ENCODE peak calls at places on chromosomes 11 and 22, in five cellular contexts. C is SK-N-SH, E is H1, Y is K562, S is HepG2. T is an unnamed sample.

GRCh38 chr11:420911-421321 is 6.1 kb upstream of the SIGIRR start:
- DNase-seq in Y (no peak), E (no peak), S (no peak), C (no peak), T (no peak)

GRCh38 chr22:19869497-19870152 is 15.0 kb upstream of the GNB1L start:
- DNase-seq in S (no peak), Y (no peak), C (no peak), E (no peak), T (no peak)

GRCh38 chr22:26766510-26767350 is 109.3 kb downstream of the MIAT start:
- DNase-seq in Y (no peak), S (no peak), E (no peak), C (no peak), T (no peak)

GRCh38 chr11:45665933-45666647 is 668 bp upstream of the CHST1 start:
- DNase-seq in E (no peak), S (no peak), Y (no peak), C (no peak), T (no peak)

GRCh38 chr22:37241351-37242142 is 2.5 kb downstream of the RAC2 start:
- DNase-seq in S (no peak), C (peak; percentile 18), E (no peak), Y (no peak), T (no peak)

GRCh38 chr11:9765320-9766101 is 101.6 kb downstream of the SWAP70 start:
- DNase-seq in Y (no peak), S (peak; percentile 92), C (no peak), E (no peak), T (no peak)

GRCh38 chr22:24176630-24177029 is 4.7 kb upstream of the SUSD2 start:
- DNase-seq in S (no peak), Y (no peak), C (no peak), E (no peak), T (no peak)

GRCh38 chr11:47187723-47188122 is 1.5 kb upstream of the PACSIN3 start:
- DNase-seq in C (peak; percentile 69), S (no peak), E (no peak), Y (no peak), T (no peak)

GRCh38 chr11:111091341-111091740 is 154.2 kb upstream of the POU2AF2 start:
- DNase-seq in Y (no peak), S (no peak), E (no peak), C (no peak), T (no peak)

GRCh38 chr22:24409707-24410106 is 17.7 kb upstream of the ADORA2A start:
- DNase-seq in S (no peak), E (no peak), C (no peak), Y (no peak), T (no peak)

GRCh38 chr11:108970221-108970991 is 305.5 kb downstream of the DDX10 start:
- DNase-seq in Y (no peak), C (no peak), E (no peak), S (no peak), T (no peak)

GRCh38 chr11:35262735-35263134 is 123.8 kb downstream of the CD44 start:
- DNase-seq in S (no peak), E (no peak), C (no peak), Y (no peak), T (no peak)

GRCh38 chr11:70466596-70466995 is 68.3 kb downstream of the CTTN start:
- DNase-seq in Y (no peak), S (no peak), C (no peak), E (no peak), T (no peak)

GRCh38 chr11:70470127-70470526 is 71.8 kb downstream of the CTTN start:
- DNase-seq in C (no peak), Y (peak; percentile 17), S (no peak), E (no peak), T (peak; percentile 61)

GRCh38 chr11:70468256-70469230 is 70.2 kb downstream of the CTTN start:
- DNase-seq in C (no peak), Y (no peak), E (no peak), S (no peak), T (no peak)

GRCh38 chr11:70466154-70466553 is 67.8 kb downstream of the CTTN start:
- DNase-seq in S (no peak), E (no peak), C (no peak), Y (peak; percentile 25), T (no peak)

GRCh38 chr11:70467196-70468085 is 69.1 kb downstream of the CTTN start:
- DNase-seq in C (peak; percentile 85), E (no peak), Y (peak; percentile 78), S (peak; percentile 33), T (peak; percentile 45)
- TF ChIP-seq TAF1 in C (no peak), E (no peak), Y (no peak), S (no peak), T (no peak)

GRCh38 chr11:124725719-124726105 is 14.0 kb upstream of the NRGN start:
- DNase-seq in C (no peak), Y (no peak), E (no peak), S (no peak), T (no peak)
- H2AFZ ChIP-seq in C (peak overlapping the region; percentile 65), Y (no peak overlapping the region), E (peak overlapping the region; percentile 76), S (peak overlapping the region; percentile 20), T (no peak overlapping the region)

GRCh38 chr11:121458551-121458950 is 5.8 kb upstream of the SORL1-AS1 start:
- DNase-seq in Y (no peak), E (no peak), S (no peak), C (no peak), T (no peak)
- TF ChIP-seq TAF1 in Y (no peak), E (no peak), S (no peak), C (no peak), T (no peak)

GRCh38 chr11:117814766-117815261 is 9.7 kb downstream of the FXYD2 start:
- DNase-seq in E (no peak), Y (no peak), C (no peak), S (peak; percentile 54), T (peak; percentile 96)
- H2AFZ ChIP-seq in E (no peak overlapping the region), Y (no peak overlapping the region), C (no peak overlapping the region), S (no peak overlapping the region), T (peak overlapping the region; percentile 31)

GRCh38 chr11:12163181-12163841 is 52.9 kb downstream of the MICAL2 start:
- DNase-seq in Y (no peak), E (no peak), S (peak; percentile 40), C (no peak), T (no peak)
- TF ChIP-seq TAF1 in Y (no peak), E (no peak), S (no peak), C (no peak), T (no peak)